ENCODE peak calls at places on chromosomes 13 and 19, in eight cellular contexts. A is upper lobe of right lung, S is GM23338, L is transverse colon, Z is neural progenitor cell, H is body of pancreas, M is IMR-90, O is lower lobe of right lung. Y is an unnamed sample.

GRCh38 chr19:49106648-49107135 is 7.5 kb upstream of the LIN7B start:
- DNase-seq in A (peak), S (peak), L (peak), Z (peak), H (peak), M (peak), O (peak), Y (no peak)

GRCh38 chr13:34864650-34865049 is 77.4 kb upstream of the NBEA start:
- DNase-seq in A (no peak), S (no peak), L (no peak), Z (no peak), H (no peak), M (no peak), O (no peak), Y (no peak)

GRCh38 chr13:48873598-48873997 is 102.1 kb upstream of the FNDC3A start:
- DNase-seq in A (no peak), S (peak), L (no peak), Z (peak), H (no peak), M (peak), O (no peak), Y (no peak)

GRCh38 chr19:19319725-19320361 is 466 bp downstream of the SUGP1 start:
- DNase-seq in A (no peak), S (peak), L (peak), Z (no peak), H (no peak), M (no peak), O (no peak), Y (no peak)

GRCh38 chr19:708154-709141 is at the start of gene PALM:
- DNase-seq in A (no peak), S (peak), L (no peak), Z (peak), H (no peak), M (no peak), O (no peak), Y (no peak)

GRCh38 chr13:61410669-61411297 is 4.9 kb downstream of the PCDH20 start:
- DNase-seq in A (no peak), S (peak), L (no peak), Z (peak), H (no peak), M (peak), O (no peak), Y (no peak)

GRCh38 chr13:66477816-66478215 is 752.3 kb downstream of the PCDH9 start:
- DNase-seq in A (no peak), S (no peak), L (no peak), Z (no peak), H (no peak), M (no peak), O (no peak), Y (no peak)

GRCh38 chr19:45863840-45864628 is at the start of gene FOXA3:
- DNase-seq in A (peak), S (peak), L (peak), Z (peak), H (peak), M (peak), O (no peak), Y (peak)

GRCh38 chr13:25803626-25804025 is 248.2 kb downstream of the SHISA2 start:
- DNase-seq in A (no peak), S (no peak), L (no peak), Z (no peak), H (no peak), M (no peak), O (no peak), Y (no peak)

GRCh38 chr13:79003989-79004550 is 345.1 kb upstream of the OBI1 start:
- DNase-seq in A (no peak), S (no peak), L (no peak), Z (no peak), H (no peak), M (no peak), O (no peak), Y (no peak)

GRCh38 chr19:28549680-28550277 is 663.2 kb downstream of the UQCRFS1 start:
- DNase-seq in A (no peak), S (no peak), L (no peak), Z (no peak), H (no peak), M (no peak), O (no peak), Y (no peak)

GRCh38 chr13:97367016-97367415 is 67.0 kb upstream of the RAP2A start:
- DNase-seq in A (no peak), S (no peak), L (no peak), Z (no peak), H (peak), M (peak), O (no peak), Y (no peak)

GRCh38 chr13:73334459-73334858 is 275.7 kb downstream of the KLF5 start:
- DNase-seq in A (no peak), S (no peak), L (no peak), Z (no peak), H (no peak), M (no peak), O (no peak), Y (no peak)

GRCh38 chr19:50383307-50383851 is 768 bp upstream of the POLD1 start:
- DNase-seq in A (no peak), S (peak), L (no peak), Z (no peak), H (no peak), M (no peak), O (no peak), Y (no peak)

GRCh38 chr19:1133471-1133929 is 29.7 kb downstream of the GPX4 start:
- DNase-seq in A (no peak), S (peak), L (peak), Z (no peak), H (peak), M (no peak), O (peak), Y (no peak)

GRCh38 chr13:80550856-80551532 is 210.1 kb upstream of the SPRY2 start:
- DNase-seq in A (no peak), S (no peak), L (no peak), Z (no peak), H (no peak), M (no peak), O (no peak), Y (no peak)

GRCh38 chr13:94362411-94362909 is 117.0 kb downstream of the DCT start:
- DNase-seq in A (no peak), S (peak), L (peak), Z (peak), H (peak), M (peak), O (no peak), Y (no peak)

GRCh38 chr19:12495002-12495802 is 10.6 kb upstream of the ZNF709 start:
- DNase-seq in A (peak), S (peak), L (peak), Z (peak), H (peak), M (peak), O (peak), Y (peak)

GRCh38 chr19:53037101-53038097 is 7.1 kb upstream of the ERVV-2 start:
- DNase-seq in A (peak), S (peak), L (no peak), Z (peak), H (peak), M (peak), O (peak), Y (no peak)

GRCh38 chr13:30735025-30735967 is at the start of gene ALOX5AP:
- DNase-seq in A (no peak), S (no peak), L (peak), Z (no peak), H (peak), M (no peak), O (no peak), Y (no peak)

GRCh38 chr13:30737511-30738342 is 2.4 kb downstream of the ALOX5AP start:
- DNase-seq in A (no peak), S (no peak), L (no peak), Z (no peak), H (peak), M (no peak), O (no peak), Y (peak)

GRCh38 chr13:30736461-30736860 is 1.1 kb downstream of the ALOX5AP start:
- DNase-seq in A (no peak), S (no peak), L (no peak), Z (no peak), H (no peak), M (no peak), O (no peak), Y (no peak)

GRCh38 chr13:30738526-30738925 is 3.2 kb downstream of the ALOX5AP start:
- DNase-seq in A (no peak), S (no peak), L (no peak), Z (peak), H (no peak), M (no peak), O (no peak), Y (no peak)

GRCh38 chr13:30736921-30737320 is 1.6 kb downstream of the ALOX5AP start:
- DNase-seq in A (no peak), S (no peak), L (no peak), Z (no peak), H (no peak), M (no peak), O (no peak), Y (no peak)
- H3K27ac ChIP-seq in A (peak), S (no peak), L (peak), Z (no peak), H (no peak), M (no peak), O (peak), Y (no peak)

GRCh38 chr13:75132800-75133695 is 348.9 kb downstream of the TBC1D4 start:
- DNase-seq in A (no peak), S (no peak), L (no peak), Z (no peak), H (no peak), M (no peak), O (no peak), Y (no peak)

GRCh38 chr13:75137911-75138571 is 343.9 kb downstream of the TBC1D4 start:
- DNase-seq in A (no peak), S (no peak), L (no peak), Z (no peak), H (no peak), M (no peak), O (no peak), Y (no peak)

GRCh38 chr13:75136151-75136550 is 345.8 kb downstream of the TBC1D4 start:
- DNase-seq in A (no peak), S (no peak), L (no peak), Z (no peak), H (no peak), M (no peak), O (no peak), Y (no peak)

GRCh38 chr13:75139291-75139690 is 342.7 kb downstream of the TBC1D4 start:
- DNase-seq in A (no peak), S (no peak), L (no peak), Z (no peak), H (no peak), M (peak), O (no peak), Y (no peak)

DNA sequence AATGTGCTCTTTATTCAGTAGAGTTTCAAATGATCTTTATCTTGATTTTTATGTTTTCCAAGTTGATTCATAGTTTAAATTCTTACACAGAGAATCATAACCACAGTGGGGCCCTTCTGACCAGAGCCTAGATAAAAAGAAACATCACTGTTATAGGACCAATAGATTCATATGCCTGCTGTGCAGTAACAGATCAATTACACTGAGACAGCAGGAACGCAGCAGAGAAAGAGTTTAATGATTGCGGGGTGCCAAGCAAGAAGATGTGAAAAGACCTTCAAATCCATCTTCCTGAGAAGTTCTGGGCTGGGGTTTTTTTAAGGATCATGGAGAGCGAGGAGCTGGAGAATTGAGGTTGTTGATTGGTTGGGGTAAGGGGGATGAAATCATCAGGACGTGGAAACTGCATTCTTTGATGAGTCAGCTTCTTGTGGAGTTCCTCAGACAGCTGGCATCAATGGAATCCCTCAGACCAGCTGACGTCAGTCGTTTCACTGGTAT is 346.6 kb downstream of the TBC1D4 start:
- DNase-seq in A (no peak), S (no peak), L (no peak), Z (no peak), H (no peak), M (peak), O (no peak), Y (no peak)
- H3K27ac ChIP-seq in A (no peak), S (no peak), L (no peak), Z (no peak), H (no peak), M (no peak), O (no peak), Y (no peak)

GRCh38 chr13:50691682-50692263 is 151.7 kb downstream of the DLEU7 start:
- DNase-seq in A (no peak), S (no peak), L (no peak), Z (no peak), H (no peak), M (no peak), O (no peak), Y (no peak)
- H3K27ac ChIP-seq in A (no peak), S (no peak), L (no peak), Z (peak), H (no peak), M (no peak), O (no peak), Y (no peak)

DNA sequence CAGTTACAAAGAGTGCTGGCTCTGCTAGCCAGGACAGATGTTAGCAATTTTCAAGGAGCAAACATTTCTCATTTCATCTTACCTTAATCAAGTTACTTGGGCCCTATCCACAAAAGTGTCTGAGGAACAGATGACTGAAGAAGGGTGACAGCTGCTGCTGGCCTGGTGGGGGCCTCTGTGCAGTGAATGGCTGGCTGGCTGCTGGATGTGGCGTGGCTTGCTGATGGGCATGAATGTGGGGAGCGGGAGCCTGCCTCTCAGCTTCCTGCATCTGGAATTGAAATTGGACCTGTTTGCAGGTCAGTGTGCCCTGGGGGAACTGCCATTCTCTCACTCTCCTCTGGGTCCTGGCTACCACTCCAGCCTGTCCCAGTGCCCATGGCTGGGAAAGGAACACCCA is 94.7 kb downstream of the RGCC start:
- DNase-seq in A (no peak), S (no peak), L (no peak), Z (no peak), H (no peak), M (no peak), O (no peak), Y (no peak)
- H3K27ac ChIP-seq in A (no peak), S (no peak), L (no peak), Z (no peak), H (no peak), M (no peak), O (no peak), Y (no peak)

GRCh38 chr13:106505295-106505694 is 30.2 kb downstream of the EFNB2 start:
- DNase-seq in A (no peak), S (no peak), L (no peak), Z (no peak), H (no peak), M (no peak), O (no peak), Y (no peak)

GRCh38 chr13:106503272-106503671 is 32.2 kb downstream of the EFNB2 start:
- DNase-seq in A (no peak), S (no peak), L (no peak), Z (no peak), H (no peak), M (no peak), O (no peak), Y (no peak)

GRCh38 chr13:106506286-106506685 is 29.2 kb downstream of the EFNB2 start:
- DNase-seq in A (no peak), S (no peak), L (no peak), Z (no peak), H (no peak), M (no peak), O (no peak), Y (no peak)

GRCh38 chr13:106503730-106504129 is 31.7 kb downstream of the EFNB2 start:
- DNase-seq in A (no peak), S (no peak), L (no peak), Z (no peak), H (no peak), M (peak), O (no peak), Y (no peak)

GRCh38 chr13:106507560-106508274 is 27.7 kb downstream of the EFNB2 start:
- DNase-seq in A (no peak), S (peak), L (no peak), Z (peak), H (no peak), M (peak), O (no peak), Y (no peak)
- H3K27ac ChIP-seq in A (no peak), S (peak), L (no peak), Z (peak), H (no peak), M (peak), O (no peak), Y (peak)

DNA sequence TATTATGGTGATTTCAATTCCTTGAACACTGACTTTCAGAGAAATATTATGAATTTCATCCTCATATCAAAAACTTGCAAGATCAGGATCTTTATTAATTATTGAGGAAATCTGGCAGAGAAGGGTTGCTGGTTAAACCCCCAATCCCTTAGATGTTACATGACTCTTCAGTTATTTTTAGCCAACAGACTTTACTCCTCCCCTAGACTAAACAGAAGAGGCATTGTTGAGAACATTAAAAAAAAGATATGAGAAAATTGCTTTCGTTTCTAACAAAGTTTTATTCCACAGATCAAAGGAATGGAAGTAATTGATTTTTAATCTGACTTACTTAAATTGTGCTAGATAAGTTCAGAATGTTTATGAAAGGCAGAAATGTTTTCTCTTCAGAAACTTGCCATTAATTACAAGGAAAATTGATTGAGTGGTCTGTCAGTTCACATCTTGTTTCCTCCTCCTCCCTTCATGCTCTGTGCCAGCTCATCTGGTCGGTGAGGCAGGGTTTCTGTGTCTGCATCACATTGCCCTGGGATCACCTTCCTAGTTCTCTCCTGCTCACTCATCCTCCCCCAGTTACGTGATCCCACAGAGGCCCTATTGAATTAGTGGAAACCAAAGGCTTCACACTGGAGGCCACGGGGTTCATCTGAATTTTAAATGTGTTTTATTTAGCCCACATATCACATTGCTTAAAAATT is 378.6 kb downstream of the LMO7 start:
- DNase-seq in A (no peak), S (no peak), L (no peak), Z (no peak), H (peak), M (peak), O (no peak), Y (no peak)
- H3K27ac ChIP-seq in A (no peak), S (no peak), L (no peak), Z (no peak), H (no peak), M (no peak), O (no peak), Y (no peak)

DNA sequence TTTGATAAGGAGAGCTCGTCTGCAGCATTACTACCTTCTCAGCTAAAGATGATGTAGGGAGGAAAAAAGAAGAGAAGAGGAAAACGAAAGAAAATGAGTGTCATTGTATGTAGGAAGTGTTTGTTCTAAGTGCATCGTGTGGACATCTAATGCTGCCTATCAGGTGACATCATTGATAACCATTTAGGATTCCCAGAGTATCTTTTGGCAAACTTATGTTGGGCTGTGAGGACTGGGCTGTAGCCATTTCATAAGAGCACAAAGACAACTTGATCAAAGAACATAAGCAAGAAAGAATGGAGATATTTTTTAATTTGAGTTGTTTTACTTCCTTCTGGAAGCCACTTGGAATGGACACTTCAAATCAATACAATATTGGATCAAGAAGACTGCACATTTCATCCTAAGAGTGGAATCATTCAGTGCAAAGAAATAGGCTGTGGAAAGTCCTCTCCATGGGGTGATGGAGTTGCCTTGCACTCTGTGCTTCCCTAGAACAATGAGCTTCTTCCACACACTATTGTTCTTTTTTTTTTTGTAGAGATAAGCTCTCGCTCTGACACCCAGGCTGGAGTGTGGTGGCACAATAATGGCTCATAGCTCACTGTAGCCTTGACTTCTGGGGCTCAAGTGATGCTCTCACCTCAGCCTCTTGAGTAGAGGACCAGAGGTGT is 52.4 kb upstream of the UBL3 start:
- DNase-seq in A (no peak), S (no peak), L (no peak), Z (no peak), H (no peak), M (no peak), O (no peak), Y (no peak)
- H3K27ac ChIP-seq in A (peak), S (no peak), L (peak), Z (no peak), H (no peak), M (no peak), O (peak), Y (no peak)

GRCh38 chr13:102852556-102852955 is 6.7 kb downstream of the ERCC5 start:
- DNase-seq in A (no peak), S (no peak), L (no peak), Z (no peak), H (no peak), M (no peak), O (no peak), Y (no peak)
- H3K27ac ChIP-seq in A (no peak), S (no peak), L (no peak), Z (no peak), H (no peak), M (no peak), O (no peak), Y (no peak)

Y was measured in aorta.